ENCODE peak calls at places on chromosomes 13 and 19, in ten cellular contexts. D is heart left ventricle, C is fibroblast of lung, H is left ventricle myocardium inferior, A is HCT116, T is transverse colon, R is heart right ventricle, E is HL-60, O is OCI-LY7, I is dorsolateral prefrontal cortex. M is an unnamed sample.

GRCh38 chr19:13808856-13809255 is 13.6 kb downstream of the ZSWIM4 start:
- DNase-seq in O (no peak), D (no peak), I (no peak), R (no peak), H (no peak), A (no peak), C (no peak), T (no peak), E (no peak), M (no peak)

GRCh38 chr13:92463134-92463533 is 763.5 kb upstream of the GPC6 start:
- DNase-seq in O (no peak), T (peak; percentile 14), I (peak; percentile 14), D (no peak), R (no peak), E (no peak), H (no peak), C (no peak), A (no peak), M (no peak)

GRCh38 chr13:46171223-46171622 is 10.8 kb downstream of the LCP1 start:
- DNase-seq in O (no peak), H (no peak), D (no peak), R (no peak), E (peak; percentile 27), T (no peak), I (no peak), C (no peak), A (no peak), M (no peak)

GRCh38 chr19:41307090-41307875 is 2.7 kb upstream of the CCDC97 start:
- DNase-seq in D (no peak), H (no peak), I (no peak), E (no peak), T (no peak), A (no peak), C (no peak), R (no peak), O (no peak), M (no peak)

GRCh38 chr19:4715529-4716221 is 8.0 kb downstream of the DPP9 start:
- DNase-seq in A (no peak), I (no peak), E (no peak), C (no peak), O (no peak), H (no peak), T (peak; percentile 38), D (no peak), R (no peak), M (no peak)

GRCh38 chr19:3407556-3408516 is 41.5 kb downstream of the NFIC start:
- DNase-seq in I (peak; percentile 61), E (no peak), O (no peak), R (peak; percentile 57), H (peak; percentile 65), D (peak; percentile 70), A (no peak), T (no peak), C (peak; percentile 54), M (peak; percentile 66)

GRCh38 chr13:33169273-33169980 is 116.1 kb downstream of the STARD13 start:
- DNase-seq in I (no peak), R (no peak), E (no peak), D (no peak), O (no peak), C (peak; percentile 96), T (no peak), H (no peak), A (no peak), M (peak; percentile 81)

GRCh38 chr13:94712287-94712811 is at the start of gene SOX21:
- DNase-seq in O (no peak), C (no peak), D (no peak), A (no peak), R (no peak), E (no peak), H (no peak), I (no peak), T (no peak), M (peak; percentile 19)

GRCh38 chr13:20270163-20270865 is 38.2 kb upstream of the GJB6 start:
- DNase-seq in T (no peak), H (no peak), I (no peak), A (no peak), R (no peak), C (peak; percentile 50), O (no peak), D (no peak), E (no peak), M (no peak)

GRCh38 chr13:35961002-35961401 is 170.2 kb downstream of the DCLK1 start:
- DNase-seq in H (no peak), T (no peak), A (no peak), E (no peak), D (no peak), O (no peak), I (no peak), C (peak; percentile 49), R (no peak), M (peak; percentile 39)

GRCh38 chr19:7961930-7962626 is 18.6 kb upstream of the TIMM44 start:
- DNase-seq in I (no peak), D (no peak), H (no peak), E (no peak), R (no peak), T (no peak), O (no peak), A (no peak), C (no peak), M (no peak)

GRCh38 chr19:47507924-47508553 is 6.8 kb downstream of the NAPA start:
- DNase-seq in C (no peak), I (peak; percentile 67), R (no peak), E (no peak), A (no peak), T (no peak), D (no peak), O (no peak), H (no peak), M (no peak)

GRCh38 chr19:5037936-5038335 is 69.0 kb downstream of the KDM4B start:
- DNase-seq in C (no peak), R (no peak), H (no peak), T (no peak), D (no peak), A (no peak), I (no peak), E (no peak), O (no peak), M (peak; percentile 22)

GRCh38 chr13:29676941-29677452 is 81.5 kb upstream of the SLC7A1 start:
- DNase-seq in I (no peak), E (no peak), O (no peak), R (no peak), T (peak; percentile 37), A (no peak), H (no peak), D (no peak), C (peak; percentile 59), M (peak; percentile 72)

GRCh38 chr19:6677924-6678689 is 8.1 kb upstream of the TNFSF14 start:
- DNase-seq in E (no peak), C (no peak), D (peak; percentile 33), H (no peak), T (no peak), R (peak; percentile 33), I (no peak), O (no peak), A (no peak), M (peak; percentile 20)

GRCh38 chr19:29516821-29517395 is 8.9 kb upstream of the VSTM2B start:
- DNase-seq in R (no peak), T (no peak), D (no peak), H (peak; percentile 2), C (no peak), A (no peak), O (no peak), I (no peak), E (no peak), M (no peak)

GRCh38 chr13:79281335-79281734 is 124.7 kb downstream of the RBM26 start:
- DNase-seq in A (no peak), I (no peak), T (no peak), E (no peak), O (no peak), D (no peak), R (no peak), H (no peak), C (no peak), M (no peak)

GRCh38 chr13:30872685-30873443 is 33.2 kb upstream of the MEDAG start:
- DNase-seq in T (no peak), A (no peak), H (no peak), E (no peak), C (peak; percentile 95), R (peak; percentile 37), O (no peak), I (peak; percentile 69), D (no peak), M (peak; percentile 95)

GRCh38 chr13:30871713-30872029 is 34.4 kb upstream of the MEDAG start:
- DNase-seq in R (no peak), C (no peak), I (peak; percentile 36), T (no peak), D (no peak), H (no peak), A (no peak), O (no peak), E (no peak), M (no peak)

GRCh38 chr13:30870916-30871712 is 35.0 kb upstream of the MEDAG start:
- DNase-seq in E (no peak), I (no peak), O (no peak), R (no peak), H (no peak), D (no peak), C (no peak), T (no peak), A (no peak), M (no peak)

GRCh38 chr13:30873519-30873918 is 32.6 kb upstream of the MEDAG start:
- DNase-seq in T (no peak), O (no peak), A (no peak), H (no peak), I (no peak), C (peak; percentile 42), R (no peak), D (no peak), E (no peak), M (no peak)

GRCh38 chr13:30872195-30872594 is 33.9 kb upstream of the MEDAG start:
- DNase-seq in R (no peak), E (no peak), T (no peak), O (no peak), A (no peak), D (no peak), C (no peak), H (no peak), I (no peak), M (no peak)
- H3K27ac ChIP-seq in R (no peak overlapping the region), E (no peak overlapping the region), T (peak overlapping the region; percentile 81), O (no peak overlapping the region), A (no peak overlapping the region), D (no peak overlapping the region), C (peak overlapping the region; percentile 97), H (peak overlapping the region; percentile 4), I (peak overlapping the region; percentile 84), M (peak overlapping the region; percentile 96)

GRCh38 chr13:45119469-45119989 is 781 bp upstream of the GTF2F2 start:
- DNase-seq in H (no peak), I (peak; percentile 23), A (no peak), D (no peak), C (peak; percentile 79), O (peak; percentile 52), T (peak; percentile 18), R (no peak), E (no peak), M (peak; percentile 54)
- H3K27ac ChIP-seq in H (peak overlapping the region; percentile 86), I (peak overlapping the region; percentile 84), A (no peak overlapping the region), D (no peak overlapping the region), C (peak overlapping the region; percentile 79), O (peak overlapping the region; percentile 34), T (peak overlapping the region; percentile 84), R (peak overlapping the region; percentile 74), E (peak overlapping the region; percentile 88), M (peak overlapping the region; percentile 69)

GRCh38 chr13:31199849-31200635 is at the start of gene B3GLCT:
- DNase-seq in E (no peak), H (peak; percentile 81), A (peak; percentile 36), O (peak; percentile 88), R (peak; percentile 85), T (peak; percentile 85), I (peak; percentile 32), C (peak; percentile 62), D (peak; percentile 83), M (peak; percentile 89)
- H3K27ac ChIP-seq in E (no peak within 1 kb of the TSS), H (peak within 1 kb of the TSS; percentile 100), A (peak within 1 kb of the TSS; percentile 100), O (peak within 1 kb of the TSS; percentile 74), R (peak within 1 kb of the TSS; percentile 98), T (peak within 1 kb of the TSS; percentile 99), I (peak within 1 kb of the TSS; percentile 97), C (peak within 1 kb of the TSS; percentile 68), D (peak within 1 kb of the TSS; percentile 93), M (peak within 1 kb of the TSS; percentile 73)

GRCh38 chr19:53878786-53879144 is 3.2 kb upstream of the PRKCG start:
- DNase-seq in E (no peak), D (no peak), O (no peak), I (no peak), T (no peak), A (no peak), R (no peak), C (peak; percentile 16), H (no peak), M (peak; percentile 42)
- H3K27ac ChIP-seq in E (no peak overlapping the region), D (no peak overlapping the region), O (no peak overlapping the region), I (peak overlapping the region; percentile 39), T (no peak overlapping the region), A (peak overlapping the region; percentile 24), R (no peak overlapping the region), C (peak overlapping the region; percentile 31), H (no peak overlapping the region), M (no peak overlapping the region)

M was measured in GM23248.